ENCODE peak calls at places on chromosomes 5 and 9, in six cellular contexts. A is cardiac muscle cell, X is adrenal gland, J is spleen, I is adipocyte, F is SK-N-SH. W is an unnamed sample. For H3K36me3 and H3K27me3, the result is how much of the 10 kb centered on the place peaks cover.

GRCh38 chr9:103942171-103942570 is 151.9 kb upstream of the SMC2 start:
- DNase-seq in A (no peak), X (no peak), J (no peak), I (no peak), F (no peak), W (no peak)

GRCh38 chr5:90368454-90369246 is 40.9 kb downstream of the CETN3 start:
- DNase-seq in A (no peak), X (no peak), J (no peak), I (no peak), F (no peak), W (no peak)

GRCh38 chr5:121019112-121019511 is 555.0 kb downstream of the PRR16 start:
- DNase-seq in A (no peak), X (no peak), J (no peak), I (no peak), F (no peak), W (no peak)

GRCh38 chr5:99605904-99606303 is 677.1 kb upstream of the CHD1 start:
- DNase-seq in A (no peak), X (no peak), J (peak), I (no peak), F (no peak), W (no peak)

GRCh38 chr9:129834489-129835127 is 467 bp downstream of the C9orf78 start:
- DNase-seq in A (no peak), X (no peak), J (peak), I (no peak), F (peak), W (no peak)

GRCh38 chr5:65858316-65858715 is 68.1 kb upstream of the ERBIN start:
- DNase-seq in A (peak), X (no peak), J (no peak), I (peak), F (no peak), W (no peak)

GRCh38 chr5:644971-645370 is 32.8 kb downstream of the CEP72 start:
- DNase-seq in A (no peak), X (no peak), J (peak), I (no peak), F (no peak), W (no peak)

GRCh38 chr5:141668601-141669265 is 13.3 kb downstream of the ARAP3 start:
- DNase-seq in A (no peak), X (no peak), J (no peak), I (no peak), F (no peak), W (no peak)

GRCh38 chr9:84067851-84068250 is 87.2 kb downstream of the RMI1 start:
- DNase-seq in A (no peak), X (no peak), J (no peak), I (no peak), F (no peak), W (no peak)

GRCh38 chr9:93035106-93035660 is 23.3 kb upstream of the SUSD3 start:
- DNase-seq in A (no peak), X (no peak), J (no peak), I (no peak), F (no peak), W (no peak)

GRCh38 chr5:7537573-7537972 is 141.6 kb downstream of the ADCY2 start:
- DNase-seq in A (no peak), X (no peak), J (no peak), I (no peak), F (no peak), W (no peak)

GRCh38 chr5:115961413-115962238 is 649 bp upstream of the LVRN start:
- DNase-seq in A (no peak), X (no peak), J (no peak), I (peak), F (peak), W (peak)

GRCh38 chr9:131629827-131630205 is 84.5 kb downstream of the PRRT1B start:
- DNase-seq in A (no peak), X (no peak), J (no peak), I (no peak), F (no peak), W (no peak)

GRCh38 chr9:131628821-131629197 is 83.5 kb downstream of the PRRT1B start:
- DNase-seq in A (no peak), X (no peak), J (no peak), I (no peak), F (no peak), W (no peak)

GRCh38 chr9:131631254-131631653 is 85.9 kb downstream of the PRRT1B start:
- DNase-seq in A (no peak), X (no peak), J (no peak), I (no peak), F (no peak), W (no peak)

GRCh38 chr9:131627846-131628820 is 82.8 kb downstream of the PRRT1B start:
- DNase-seq in A (peak), X (peak), J (peak), I (no peak), F (no peak), W (no peak)

DNA sequence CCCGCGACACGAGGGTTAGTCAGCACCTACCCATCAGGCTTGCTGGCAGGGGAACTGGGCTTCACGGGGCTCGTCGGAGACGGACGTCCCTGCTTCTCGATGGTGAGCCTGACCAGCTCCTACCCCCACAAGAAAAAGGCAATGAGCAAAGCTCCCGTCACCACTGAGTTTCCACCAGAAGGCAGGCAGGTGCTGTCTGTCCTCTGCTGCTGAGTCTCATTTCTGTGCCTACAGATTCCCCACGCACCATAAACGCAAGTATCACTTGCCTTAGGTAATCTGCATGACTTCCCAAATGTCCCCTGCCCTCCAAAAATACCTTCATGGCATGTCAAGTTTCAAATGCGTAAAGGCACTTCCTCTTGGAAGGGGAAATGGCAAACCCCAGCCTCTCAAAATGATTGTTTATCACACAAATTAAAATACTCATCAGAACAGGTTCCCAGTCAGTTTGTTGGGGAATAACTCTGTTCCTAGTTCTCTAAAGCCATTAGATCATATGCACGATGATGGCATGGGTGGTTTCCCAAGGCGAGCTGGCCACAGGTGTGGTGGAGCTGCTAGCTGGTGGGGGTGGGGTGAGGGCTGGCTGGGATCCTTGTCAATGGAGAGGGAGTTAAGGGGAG is 85.0 kb downstream of the PRRT1B start:
- DNase-seq in A (no peak), X (no peak), J (no peak), I (no peak), F (no peak), W (no peak)
- H3K4me3 ChIP-seq in A (no peak), X (no peak), J (no peak), I (no peak), F (no peak), W (no peak)

GRCh38 chr5:148829248-148829594 is 2.8 kb downstream of the ADRB2 start:
- DNase-seq in A (no peak), X (no peak), J (no peak), I (no peak), F (no peak), W (no peak)

GRCh38 chr5:148828461-148829247 is 2.2 kb downstream of the ADRB2 start:
- DNase-seq in A (no peak), X (no peak), J (no peak), I (peak), F (no peak), W (no peak)

GRCh38 chr5:148829734-148830133 is 3.3 kb downstream of the ADRB2 start:
- DNase-seq in A (no peak), X (no peak), J (no peak), I (no peak), F (no peak), W (peak)

GRCh38 chr5:148831590-148832565 is 5.5 kb downstream of the ADRB2 start:
- DNase-seq in A (no peak), X (peak), J (no peak), I (no peak), F (no peak), W (no peak)

GRCh38 chr5:148830220-148830619 is 3.8 kb downstream of the ADRB2 start:
- DNase-seq in A (no peak), X (no peak), J (no peak), I (no peak), F (no peak), W (no peak)
- H3K36me3 ChIP-seq in A (under half), X (under half), J (under half), I (under half), F (under half), W (under half)

GRCh38 chr9:132876849-132877248 is 1.2 kb downstream of the AK8 start:
- DNase-seq in A (no peak), X (no peak), J (no peak), I (no peak), F (no peak), W (no peak)
- H3K27me3 ChIP-seq in A (under half), X (under half), J (under half), I (under half), F (under half), W (under half)

GRCh38 chr9:107491081-107492053 is 1.8 kb upstream of the KLF4 start:
- DNase-seq in A (peak), X (peak), J (peak), I (peak), F (no peak), W (no peak)

GRCh38 chr9:107489687-107490605 is at the start of gene KLF4:
- DNase-seq in A (peak), X (peak), J (peak), I (peak), F (peak), W (peak)

GRCh38 chr9:107487521-107488399 is 1.8 kb downstream of the KLF4 start:
- DNase-seq in A (peak), X (peak), J (peak), I (peak), F (peak), W (no peak)

GRCh38 chr9:107488400-107489143 is 997 bp downstream of the KLF4 start:
- DNase-seq in A (peak), X (peak), J (peak), I (peak), F (peak), W (peak)

GRCh38 chr9:107489144-107489673 is 360 bp downstream of the KLF4 start:
- DNase-seq in A (no peak), X (peak), J (peak), I (no peak), F (no peak), W (no peak)
- H3K4me3 ChIP-seq in A (peak), X (peak), J (peak), I (peak), F (peak), W (peak)

DNA sequence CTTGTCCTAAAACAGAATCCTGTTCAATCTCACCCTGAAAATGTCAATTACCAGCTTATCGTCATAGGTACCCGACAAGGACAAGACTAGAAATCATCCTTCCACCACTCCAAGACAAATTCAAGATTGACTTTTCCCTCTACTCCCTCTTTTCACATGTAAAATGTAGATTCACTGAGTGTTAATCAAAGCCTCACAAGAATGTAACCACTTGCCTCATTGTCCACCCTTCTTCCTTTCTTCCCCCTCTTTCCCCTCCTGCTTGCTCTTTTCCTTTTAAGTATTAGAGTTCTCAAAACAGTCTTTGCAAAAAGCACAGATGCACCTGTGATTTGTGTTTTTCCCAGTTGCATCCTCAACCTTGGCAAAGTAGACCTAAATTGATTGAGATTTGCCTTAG is 231.4 kb upstream of the TYRP1 start:
- DNase-seq in A (no peak), X (no peak), J (no peak), I (no peak), F (no peak), W (no peak)
- H3K36me3 ChIP-seq in A (under half), X (under half), J (under half), I (under half), F (under half), W (under half)

DNA sequence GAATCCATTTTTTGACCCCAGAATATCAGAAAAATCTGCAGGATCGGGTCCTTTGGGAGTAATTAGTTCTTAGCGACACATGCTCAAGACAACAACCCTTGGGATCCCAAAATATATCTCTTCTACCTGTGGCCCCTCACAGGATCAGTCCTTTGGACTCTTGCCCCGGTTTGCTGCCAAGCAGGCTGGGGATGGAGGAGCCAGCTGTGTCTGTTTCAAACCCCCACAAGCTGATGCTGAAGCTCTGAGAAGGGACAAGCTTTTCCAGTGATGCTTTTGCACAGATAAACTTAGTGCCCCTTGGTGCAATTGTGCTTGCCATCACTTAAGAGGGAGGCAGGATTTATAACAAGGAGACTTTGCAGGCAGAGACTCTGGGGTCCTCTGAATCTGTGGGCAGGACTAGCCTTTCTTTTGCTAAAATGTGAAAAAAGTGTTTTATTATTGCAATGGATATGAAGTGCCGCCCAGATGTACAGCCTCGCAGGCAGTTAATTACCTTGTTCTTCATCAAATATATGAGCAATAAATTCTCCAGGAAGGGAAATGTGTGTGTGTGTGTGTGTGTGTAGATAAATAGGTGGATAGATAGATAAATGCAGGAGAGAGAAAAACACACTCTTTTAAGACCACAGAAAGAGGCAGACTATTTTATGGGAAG is 9.6 kb upstream of the LHX2 start:
- DNase-seq in A (no peak), X (no peak), J (peak), I (no peak), F (no peak), W (no peak)
- H3K27me3 ChIP-seq in A (half or more), X (half or more), J (half or more), I (half or more), F (half or more), W (half or more)

GRCh38 chr5:117645400-117645799 is 1070.8 kb upstream of the SEMA6A start:
- DNase-seq in A (no peak), X (no peak), J (no peak), I (no peak), F (no peak), W (no peak)
- H3K4me3 ChIP-seq in A (no peak), X (no peak), J (no peak), I (no peak), F (no peak), W (no peak)

DNA sequence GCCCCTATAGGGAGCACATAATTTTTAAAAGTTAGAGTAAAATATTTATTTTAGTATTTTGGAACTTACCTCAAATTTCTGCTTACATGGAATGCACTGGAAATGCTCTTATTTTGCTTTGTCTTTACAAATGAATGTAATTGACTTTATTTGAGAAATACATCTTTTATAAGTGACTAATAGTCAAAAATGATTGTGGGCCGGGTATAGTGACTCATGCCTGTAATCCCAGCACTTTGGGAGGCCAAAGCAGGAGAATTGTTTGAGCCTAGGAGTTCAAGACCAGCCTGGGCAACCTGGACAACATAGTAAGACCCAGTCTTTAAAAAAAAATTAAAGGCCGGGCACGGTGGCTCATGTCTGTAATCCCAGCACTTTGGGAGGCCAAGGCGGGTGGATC is 5.8 kb downstream of the HMGCR start:
- DNase-seq in A (no peak), X (no peak), J (no peak), I (no peak), F (no peak), W (peak)
- H3K36me3 ChIP-seq in A (under half), X (under half), J (under half), I (under half), F (under half), W (under half)

W was measured in MG63.